ENCODE peak calls at places on chromosomes 2 and 18, in six cellular contexts. One of them, this sample, is unnamed.

GRCh38 chr2:83323055-83323454 is 1136.0 kb downstream of the SUCLG1 start:
- DNase-seq in fibroblast of lung: no peak
- DNase-seq in A673: no peak
- DNase-seq in RWPE2: no peak
- DNase-seq in hepatocyte: no peak
- DNase-seq in GM13976: no peak
- DNase-seq in this sample: no peak

GRCh38 chr2:159457589-159457988 is 158.8 kb downstream of the BAZ2B start:
- DNase-seq in fibroblast of lung: no peak
- DNase-seq in A673: no peak
- DNase-seq in RWPE2: no peak
- DNase-seq in hepatocyte: no peak
- DNase-seq in GM13976: no peak
- DNase-seq in this sample: no peak

GRCh38 chr2:69742170-69742952 is 427 bp downstream of the ANXA4 start:
- DNase-seq in fibroblast of lung: no peak
- DNase-seq in A673: no peak
- DNase-seq in RWPE2: no peak
- DNase-seq in hepatocyte: no peak
- DNase-seq in GM13976: no peak
- DNase-seq in this sample: no peak

GRCh38 chr2:157967856-157968255 is 91.7 kb upstream of the ACVR1 start:
- DNase-seq in fibroblast of lung: no peak
- DNase-seq in A673: no peak
- DNase-seq in RWPE2: no peak
- DNase-seq in hepatocyte: no peak
- DNase-seq in GM13976: no peak
- DNase-seq in this sample: no peak

GRCh38 chr2:110732422-110733413 is at the start of gene ACOXL:
- DNase-seq in fibroblast of lung: no peak
- DNase-seq in A673: no peak
- DNase-seq in RWPE2: no peak
- DNase-seq in hepatocyte: peak
- DNase-seq in GM13976: peak
- DNase-seq in this sample: peak

GRCh38 chr2:43041167-43041566 is 185.2 kb downstream of the ZFP36L2 start:
- DNase-seq in fibroblast of lung: no peak
- DNase-seq in A673: peak
- DNase-seq in RWPE2: no peak
- DNase-seq in hepatocyte: peak
- DNase-seq in GM13976: no peak
- DNase-seq in this sample: no peak

GRCh38 chr2:119389615-119390306 is 23.0 kb downstream of the DBI start:
- DNase-seq in fibroblast of lung: peak
- DNase-seq in A673: peak
- DNase-seq in RWPE2: no peak
- DNase-seq in hepatocyte: no peak
- DNase-seq in GM13976: no peak
- DNase-seq in this sample: peak

GRCh38 chr2:235001237-235002133 is 49.7 kb downstream of the SH3BP4 start:
- DNase-seq in fibroblast of lung: peak
- DNase-seq in A673: no peak
- DNase-seq in RWPE2: no peak
- DNase-seq in hepatocyte: peak
- DNase-seq in GM13976: no peak
- DNase-seq in this sample: no peak

GRCh38 chr2:196434217-196434616 is 205.3 kb upstream of the CCDC150 start:
- DNase-seq in fibroblast of lung: no peak
- DNase-seq in A673: no peak
- DNase-seq in RWPE2: no peak
- DNase-seq in hepatocyte: no peak
- DNase-seq in GM13976: no peak
- DNase-seq in this sample: no peak

GRCh38 chr2:239359194-239359912 is 41.5 kb downstream of the HDAC4 start:
- DNase-seq in fibroblast of lung: no peak
- DNase-seq in A673: no peak
- DNase-seq in RWPE2: no peak
- DNase-seq in hepatocyte: no peak
- DNase-seq in GM13976: no peak
- DNase-seq in this sample: no peak

GRCh38 chr2:138123741-138124140 is 159.5 kb downstream of the HNMT start:
- DNase-seq in fibroblast of lung: no peak
- DNase-seq in A673: no peak
- DNase-seq in RWPE2: no peak
- DNase-seq in hepatocyte: no peak
- DNase-seq in GM13976: no peak
- DNase-seq in this sample: no peak

GRCh38 chr2:60867007-60867406 is 14.4 kb upstream of the REL start:
- DNase-seq in fibroblast of lung: no peak
- DNase-seq in A673: no peak
- DNase-seq in RWPE2: no peak
- DNase-seq in hepatocyte: no peak
- DNase-seq in GM13976: no peak
- DNase-seq in this sample: no peak

GRCh38 chr2:10610213-10610892 is 79.4 kb downstream of the NOL10 start:
- DNase-seq in fibroblast of lung: no peak
- DNase-seq in A673: no peak
- DNase-seq in RWPE2: no peak
- DNase-seq in hepatocyte: peak
- DNase-seq in GM13976: no peak
- DNase-seq in this sample: no peak

GRCh38 chr2:229802785-229803184 is 88.4 kb upstream of the DNER start:
- DNase-seq in fibroblast of lung: no peak
- DNase-seq in A673: no peak
- DNase-seq in RWPE2: no peak
- DNase-seq in hepatocyte: no peak
- DNase-seq in GM13976: no peak
- DNase-seq in this sample: no peak

GRCh38 chr2:157751462-157752058 is 122.9 kb upstream of the ACVR1C start:
- DNase-seq in fibroblast of lung: peak
- DNase-seq in A673: peak
- DNase-seq in RWPE2: no peak
- DNase-seq in hepatocyte: no peak
- DNase-seq in GM13976: no peak
- DNase-seq in this sample: no peak

GRCh38 chr18:73235491-73235890 is 367.7 kb upstream of the NETO1 start:
- DNase-seq in fibroblast of lung: peak
- DNase-seq in A673: no peak
- DNase-seq in RWPE2: peak
- DNase-seq in hepatocyte: peak
- DNase-seq in GM13976: peak
- DNase-seq in this sample: peak

GRCh38 chr18:41751161-41751560 is 203.9 kb upstream of the PIK3C3 start:
- DNase-seq in fibroblast of lung: no peak
- DNase-seq in A673: no peak
- DNase-seq in RWPE2: no peak
- DNase-seq in hepatocyte: no peak
- DNase-seq in GM13976: no peak
- DNase-seq in this sample: no peak

GRCh38 chr2:98551316-98551715 is 57.0 kb downstream of the COA5 start:
- DNase-seq in fibroblast of lung: no peak
- DNase-seq in A673: no peak
- DNase-seq in RWPE2: no peak
- DNase-seq in hepatocyte: no peak
- DNase-seq in GM13976: no peak
- DNase-seq in this sample: no peak

GRCh38 chr2:168722592-168722991 is 79.8 kb upstream of the NOSTRIN start:
- DNase-seq in fibroblast of lung: peak
- DNase-seq in A673: no peak
- DNase-seq in RWPE2: no peak
- DNase-seq in hepatocyte: no peak
- DNase-seq in GM13976: no peak
- DNase-seq in this sample: no peak

GRCh38 chr2:7009207-7009911 is 92.1 kb downstream of the RNF144A start:
- DNase-seq in fibroblast of lung: no peak
- DNase-seq in A673: no peak
- DNase-seq in RWPE2: no peak
- DNase-seq in hepatocyte: no peak
- DNase-seq in GM13976: no peak
- DNase-seq in this sample: no peak

GRCh38 chr2:14137643-14138042 is 494.9 kb upstream of the LRATD1 start:
- DNase-seq in fibroblast of lung: no peak
- DNase-seq in A673: no peak
- DNase-seq in RWPE2: no peak
- DNase-seq in hepatocyte: peak
- DNase-seq in GM13976: no peak
- DNase-seq in this sample: no peak
- TF ChIP-seq CTCF in fibroblast of lung: no peak
- TF ChIP-seq CTCF in A673: no peak
- TF ChIP-seq CTCF in RWPE2: peak
- TF ChIP-seq CTCF in hepatocyte: peak
- TF ChIP-seq CTCF in GM13976: peak
- TF ChIP-seq CTCF in this sample: no peak

GRCh38 chr2:220296174-220296573 is 668.7 kb downstream of the SLC4A3 start:
- DNase-seq in fibroblast of lung: peak
- DNase-seq in A673: peak
- DNase-seq in RWPE2: no peak
- DNase-seq in hepatocyte: no peak
- DNase-seq in GM13976: no peak
- DNase-seq in this sample: no peak
- TF ChIP-seq CTCF in fibroblast of lung: no peak
- TF ChIP-seq CTCF in A673: peak
- TF ChIP-seq CTCF in RWPE2: no peak
- TF ChIP-seq CTCF in hepatocyte: no peak
- TF ChIP-seq CTCF in GM13976: no peak
- TF ChIP-seq CTCF in this sample: no peak

GRCh38 chr2:85009019-85009618 is 38.2 kb downstream of the KCMF1 start:
- DNase-seq in fibroblast of lung: no peak
- DNase-seq in A673: no peak
- DNase-seq in RWPE2: no peak
- DNase-seq in hepatocyte: no peak
- DNase-seq in GM13976: no peak
- DNase-seq in this sample: no peak

GRCh38 chr2:85012855-85013254 is 41.9 kb downstream of the KCMF1 start:
- DNase-seq in fibroblast of lung: no peak
- DNase-seq in A673: no peak
- DNase-seq in RWPE2: no peak
- DNase-seq in hepatocyte: no peak
- DNase-seq in GM13976: no peak
- DNase-seq in this sample: no peak

GRCh38 chr2:85011098-85011497 is 40.1 kb downstream of the KCMF1 start:
- DNase-seq in fibroblast of lung: no peak
- DNase-seq in A673: no peak
- DNase-seq in RWPE2: no peak
- DNase-seq in hepatocyte: no peak
- DNase-seq in GM13976: no peak
- DNase-seq in this sample: no peak

GRCh38 chr2:85012431-85012830 is 41.5 kb downstream of the KCMF1 start:
- DNase-seq in fibroblast of lung: no peak
- DNase-seq in A673: no peak
- DNase-seq in RWPE2: no peak
- DNase-seq in hepatocyte: no peak
- DNase-seq in GM13976: no peak
- DNase-seq in this sample: no peak

GRCh38 chr2:85011747-85012146 is 40.8 kb downstream of the KCMF1 start:
- DNase-seq in fibroblast of lung: no peak
- DNase-seq in A673: peak
- DNase-seq in RWPE2: no peak
- DNase-seq in hepatocyte: no peak
- DNase-seq in GM13976: no peak
- DNase-seq in this sample: no peak
- TF ChIP-seq CTCF in fibroblast of lung: no peak
- TF ChIP-seq CTCF in A673: peak
- TF ChIP-seq CTCF in RWPE2: peak
- TF ChIP-seq CTCF in hepatocyte: no peak
- TF ChIP-seq CTCF in GM13976: peak
- TF ChIP-seq CTCF in this sample: peak

GRCh38 chr2:37645836-37646235 is 25.6 kb downstream of the CDC42EP3 start:
- DNase-seq in fibroblast of lung: no peak
- DNase-seq in A673: no peak
- DNase-seq in RWPE2: no peak
- DNase-seq in hepatocyte: no peak
- DNase-seq in GM13976: no peak
- DNase-seq in this sample: no peak
- TF ChIP-seq CTCF in fibroblast of lung: no peak
- TF ChIP-seq CTCF in A673: no peak
- TF ChIP-seq CTCF in RWPE2: no peak
- TF ChIP-seq CTCF in hepatocyte: no peak
- TF ChIP-seq CTCF in GM13976: no peak
- TF ChIP-seq CTCF in this sample: no peak

GRCh38 chr18:78431606-78432005 is 548.0 kb upstream of the SALL3 start:
- DNase-seq in fibroblast of lung: no peak
- DNase-seq in A673: no peak
- DNase-seq in RWPE2: no peak
- DNase-seq in hepatocyte: no peak
- DNase-seq in GM13976: no peak
- DNase-seq in this sample: no peak
- TF ChIP-seq CTCF in fibroblast of lung: no peak
- TF ChIP-seq CTCF in A673: no peak
- TF ChIP-seq CTCF in RWPE2: no peak
- TF ChIP-seq CTCF in hepatocyte: no peak
- TF ChIP-seq CTCF in GM13976: no peak
- TF ChIP-seq CTCF in this sample: no peak

DNA sequence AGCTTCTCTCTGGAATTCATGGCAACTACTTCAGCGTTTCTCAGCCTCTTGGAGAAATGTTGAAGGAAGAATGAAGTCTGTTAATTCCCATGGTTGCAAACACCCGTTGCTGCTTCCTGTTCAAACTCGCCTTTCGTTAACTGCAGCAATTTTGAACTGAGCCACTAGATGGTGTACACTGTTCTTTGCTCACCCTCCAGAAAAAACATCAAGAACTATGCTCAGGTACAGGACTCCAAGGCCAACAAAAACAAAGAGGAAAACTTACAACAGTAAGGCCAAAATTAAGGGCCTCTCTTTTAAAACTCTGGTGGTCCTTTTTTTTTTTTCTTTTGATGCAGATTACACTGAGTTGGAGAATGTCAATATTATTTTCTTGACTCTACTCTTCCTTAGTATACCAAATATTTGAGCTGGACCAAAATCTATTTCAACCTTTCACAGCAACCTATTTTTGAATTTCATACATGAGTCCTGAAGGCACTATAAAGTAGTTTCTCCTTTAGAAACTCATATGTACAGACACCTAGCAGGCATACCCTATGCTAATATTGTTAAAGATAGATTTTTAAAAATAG is 58.2 kb downstream of the KLHL14 start:
- DNase-seq in fibroblast of lung: peak
- DNase-seq in A673: peak
- DNase-seq in RWPE2: no peak
- DNase-seq in hepatocyte: peak
- DNase-seq in GM13976: peak
- DNase-seq in this sample: peak
- TF ChIP-seq CTCF in fibroblast of lung: peak
- TF ChIP-seq CTCF in A673: peak
- TF ChIP-seq CTCF in RWPE2: peak
- TF ChIP-seq CTCF in hepatocyte: peak
- TF ChIP-seq CTCF in GM13976: peak
- TF ChIP-seq CTCF in this sample: peak

GRCh38 chr2:208407667-208408066 is 1.1 kb downstream of the PTH2R start:
- DNase-seq in fibroblast of lung: peak
- DNase-seq in A673: peak
- DNase-seq in RWPE2: no peak
- DNase-seq in hepatocyte: peak
- DNase-seq in GM13976: peak
- DNase-seq in this sample: peak
- TF ChIP-seq CTCF in fibroblast of lung: no peak
- TF ChIP-seq CTCF in A673: peak
- TF ChIP-seq CTCF in RWPE2: peak
- TF ChIP-seq CTCF in hepatocyte: peak
- TF ChIP-seq CTCF in GM13976: peak
- TF ChIP-seq CTCF in this sample: peak